ENCODE peak calls at places on chromosomes 4 and X, in ten cellular contexts. T is stimulated activated CD8-positive, alpha-beta memory T cell treated with anti-CD3 and anti-CD28 coated beads, Interleukin-4, amount 100 ng/mL, for 4 hours; U is T-helper 9 cell; D is activated CD8-positive, alpha-beta memory T cell treated with anti-CD3 and anti-CD28 coated beads for 4 hours; H is activated effector memory CD4-positive, alpha-beta T cell treated with anti-CD3 and anti-CD28 coated beads, Interleukin-2, amount 50 U/mL, for 16 hours; N is activated T-cell treated with anti-CD3 and anti-CD28 coated beads for 4 hours; V is Right ventricle myocardium superior; E is amniotic stem cell; Y is EH; C is mucosa of descending colon. R is an unnamed sample.

GRCh38 chr4:54924891-54925290 is 200.5 kb downstream of the KDR start:
- DNase-seq in T (no peak), U (no peak), D (no peak), H (no peak), N (no peak), V (no peak), E (no peak), Y (no peak), C (no peak), R (no peak)

GRCh38 chr4:129328176-129328575 is 232.2 kb downstream of the C4orf33 start:
- DNase-seq in T (no peak), U (no peak), D (no peak), H (no peak), N (no peak), V (no peak), E (no peak), Y (no peak), C (no peak), R (no peak)

GRCh38 chr4:181528570-181529184 is 714.5 kb upstream of the TENM3 start:
- DNase-seq in T (no peak), U (no peak), D (no peak), H (no peak), N (no peak), V (peak), E (peak), Y (peak), C (peak), R (peak)

GRCh38 chr4:26321326-26322276 is 787 bp downstream of the RBPJ start:
- DNase-seq in T (peak), U (peak), D (peak), H (peak), N (peak), V (peak), E (no peak), Y (peak), C (peak), R (peak)

GRCh38 chr4:680091-680490 is 5.7 kb downstream of the MYL5 start:
- DNase-seq in T (no peak), U (no peak), D (no peak), H (no peak), N (no peak), V (no peak), E (no peak), Y (no peak), C (no peak), R (no peak)

GRCh38 chr4:2416564-2417195 is 1.8 kb downstream of the ZFYVE28 start:
- DNase-seq in T (no peak), U (no peak), D (no peak), H (peak), N (no peak), V (peak), E (no peak), Y (no peak), C (peak), R (no peak)

GRCh38 chr4:138706206-138706605 is 309.4 kb upstream of the NOCT start:
- DNase-seq in T (no peak), U (no peak), D (no peak), H (no peak), N (no peak), V (no peak), E (no peak), Y (no peak), C (no peak), R (no peak)

GRCh38 chr4:46850026-46850425 is 59.0 kb downstream of the COX7B2 start:
- DNase-seq in T (no peak), U (no peak), D (no peak), H (no peak), N (no peak), V (no peak), E (no peak), Y (no peak), C (no peak), R (no peak)

GRCh38 chr4:173556398-173557131 is 26.5 kb upstream of the HAND2 start:
- DNase-seq in T (no peak), U (no peak), D (no peak), H (no peak), N (no peak), V (no peak), E (no peak), Y (no peak), C (no peak), R (no peak)

GRCh38 chr4:179145746-179146530 is 1703.7 kb upstream of the AGA start:
- DNase-seq in T (no peak), U (no peak), D (no peak), H (no peak), N (no peak), V (no peak), E (no peak), Y (no peak), C (no peak), R (no peak)

GRCh38 chr4:83358410-83358809 is 23.8 kb upstream of the HPSE start:
- DNase-seq in T (no peak), U (no peak), D (no peak), H (no peak), N (no peak), V (no peak), E (peak), Y (peak), C (no peak), R (no peak)

GRCh38 chr4:113951263-113951662 is 28.2 kb downstream of the ARSJ start:
- DNase-seq in T (no peak), U (no peak), D (no peak), H (no peak), N (no peak), V (peak), E (no peak), Y (peak), C (peak), R (no peak)

GRCh38 chr4:7630559-7631287 is 196.0 kb upstream of the PSAPL1 start:
- DNase-seq in T (no peak), U (no peak), D (no peak), H (no peak), N (no peak), V (peak), E (peak), Y (peak), C (no peak), R (peak)

GRCh38 chrX:71251456-71251973 is 2.4 kb downstream of the ZMYM3 start:
- DNase-seq in T (no peak), U (no peak), D (no peak), H (peak), N (peak), V (no peak), E (no peak), Y (no peak), C (no peak), R (no peak)

GRCh38 chr4:16226816-16227461 is 668 bp upstream of the TAPT1 start:
- DNase-seq in T (no peak), U (peak), D (no peak), H (peak), N (peak), V (peak), E (no peak), Y (peak), C (peak), R (peak)

GRCh38 chrX:153732406-153732805 is 7.8 kb downstream of the ABCD1 start:
- DNase-seq in T (no peak), U (no peak), D (no peak), H (no peak), N (no peak), V (no peak), E (no peak), Y (peak), C (no peak), R (no peak)

GRCh38 chrX:97882306-97882705 is 998.6 kb downstream of the RPA4 start:
- DNase-seq in T (no peak), U (no peak), D (no peak), H (no peak), N (no peak), V (no peak), E (no peak), Y (peak), C (no peak), R (no peak)

GRCh38 chrX:72245461-72246089 is 6.7 kb upstream of the ERCC6L start:
- DNase-seq in T (no peak), U (peak), D (peak), H (peak), N (peak), V (peak), E (peak), Y (peak), C (peak), R (peak)

GRCh38 chr4:65538571-65538970 is 131.7 kb downstream of the EPHA5 start:
- DNase-seq in T (no peak), U (no peak), D (no peak), H (no peak), N (no peak), V (no peak), E (no peak), Y (peak), C (no peak), R (no peak)

GRCh38 chr4:86367577-86367976 is 7.7 kb upstream of the MAPK10 start:
- DNase-seq in T (no peak), U (no peak), D (no peak), H (no peak), N (no peak), V (no peak), E (no peak), Y (peak), C (no peak), R (no peak)

GRCh38 chr4:121330180-121330665 is 50.6 kb downstream of the QRFPR start:
- DNase-seq in T (no peak), U (no peak), D (no peak), H (no peak), N (no peak), V (no peak), E (no peak), Y (no peak), C (no peak), R (no peak)